ENCODE peak calls at places on chromosomes 5 and 9, in four cellular contexts. G, M, C and L are unnamed samples.

GRCh38 chr9:92718086-92719001 is 46.3 kb downstream of the BICD2 start:
- DNase-seq in G (no peak), M (no peak), C (no peak), L (no peak)

GRCh38 chr5:134567651-134568338 is 42.3 kb downstream of the JADE2 start:
- DNase-seq in G (no peak), M (no peak), C (no peak), L (no peak)

GRCh38 chr9:80605129-80605528 is 1033.4 kb downstream of the TLE4 start:
- DNase-seq in G (peak; percentile 16), M (no peak), C (no peak), L (peak; percentile 1)

GRCh38 chr9:90979138-90979551 is 177.5 kb downstream of the SYK start:
- DNase-seq in G (no peak), M (no peak), C (no peak), L (no peak)

GRCh38 chr9:35488019-35488418 is 1.9 kb upstream of the RUSC2 start:
- DNase-seq in G (no peak), M (no peak), C (no peak), L (no peak)

GRCh38 chr9:21591221-21592062 is 109.3 kb upstream of the IFNE start:
- DNase-seq in G (peak; percentile 14), M (peak; percentile 56), C (no peak), L (peak; percentile 99)

GRCh38 chr5:61002616-61003015 is 57.6 kb downstream of the NDUFAF2 start:
- DNase-seq in G (no peak), M (no peak), C (no peak), L (no peak)

GRCh38 chr5:67808340-67808739 is 407.2 kb upstream of the PIK3R1 start:
- DNase-seq in G (no peak), M (no peak), C (no peak), L (no peak)

GRCh38 chr5:80917596-80917995 is 42.6 kb upstream of the RASGRF2 start:
- DNase-seq in G (no peak), M (no peak), C (no peak), L (no peak)

GRCh38 chr9:72948906-72949582 is 3.8 kb downstream of the ALDH1A1 start:
- DNase-seq in G (no peak), M (no peak), C (no peak), L (peak; percentile 73)

GRCh38 chr9:89798546-89799120 is 193.8 kb downstream of the GADD45G start:
- DNase-seq in G (no peak), M (no peak), C (no peak), L (no peak)

GRCh38 chr9:113922160-113922559 is 46.1 kb downstream of the ZNF618 start:
- DNase-seq in G (no peak), M (no peak), C (no peak), L (no peak)

GRCh38 chr9:34437006-34437925 is 21.1 kb downstream of the FAM219A start:
- DNase-seq in G (peak; percentile 68), M (peak; percentile 47), C (peak; percentile 35), L (peak; percentile 51)

GRCh38 chr5:7878381-7878873 is 9.5 kb downstream of the MTRR start:
- DNase-seq in G (peak; percentile 41), M (no peak), C (no peak), L (peak; percentile 62)

GRCh38 chr5:43874772-43875171 is 271.8 kb downstream of the NNT start:
- DNase-seq in G (peak; percentile 5), M (no peak), C (no peak), L (no peak)

DNA sequence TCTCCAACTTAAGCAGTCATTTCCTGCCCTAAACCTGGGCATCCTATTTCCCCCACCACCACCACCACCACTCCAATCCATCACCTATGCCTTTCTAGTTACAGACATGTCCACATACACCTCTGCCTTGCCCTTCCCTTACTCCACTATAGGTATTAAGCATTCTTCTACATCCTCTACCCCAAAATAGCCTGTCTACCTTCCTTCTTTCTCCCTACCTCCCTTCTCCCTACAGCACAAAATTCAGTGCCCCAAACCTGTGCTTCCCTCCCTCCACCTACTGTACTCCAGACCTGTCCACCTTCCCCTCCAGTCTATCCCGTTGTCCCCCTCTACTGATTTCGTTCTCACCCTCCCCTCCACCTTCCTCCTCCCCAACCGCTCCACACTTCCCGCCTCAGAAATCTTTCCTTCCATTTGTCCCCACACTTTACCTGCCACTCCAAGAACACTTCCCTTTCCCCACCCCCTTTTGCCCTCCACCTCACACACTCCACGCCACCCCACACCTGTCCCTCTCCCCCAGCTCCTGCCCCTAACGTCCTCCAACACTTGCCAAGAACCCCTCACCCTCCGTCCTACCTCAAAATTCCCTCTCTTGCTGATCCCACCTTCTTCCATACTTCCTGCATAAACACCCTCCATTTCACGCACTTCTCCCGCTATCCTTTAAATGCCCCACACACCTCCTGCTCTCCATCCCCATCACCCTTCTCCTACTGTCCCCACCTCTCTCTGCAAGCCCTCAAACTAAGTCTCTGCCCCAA is 1.5 kb downstream of the STRBP start:
- DNase-seq in G (no peak), M (no peak), C (no peak), L (no peak)
- H3K4me3 ChIP-seq in G (peak overlapping the region; percentile 96), M (peak overlapping the region; percentile 53), C (peak overlapping the region; percentile 85), L (no peak overlapping the region)

GRCh38 chr9:112537561-112537960 is 50.9 kb downstream of the KIAA1958 start:
- DNase-seq in G (no peak), M (no peak), C (no peak), L (no peak)

GRCh38 chr9:112533660-112534059 is 47.0 kb downstream of the KIAA1958 start:
- DNase-seq in G (no peak), M (no peak), C (no peak), L (no peak)

GRCh38 chr9:112535811-112536210 is 49.2 kb downstream of the KIAA1958 start:
- DNase-seq in G (no peak), M (no peak), C (no peak), L (no peak)

GRCh38 chr9:112532427-112532826 is 45.8 kb downstream of the KIAA1958 start:
- DNase-seq in G (no peak), M (no peak), C (no peak), L (no peak)

GRCh38 chr9:112535364-112535763 is 48.7 kb downstream of the KIAA1958 start:
- DNase-seq in G (no peak), M (no peak), C (no peak), L (no peak)
- TF ChIP-seq PHF8 in G (no peak), M (no peak), C (no peak), L (no peak)

GRCh38 chr5:72256536-72256935 is 63.5 kb downstream of the MRPS27 start:
- DNase-seq in G (no peak), M (no peak), C (no peak), L (no peak)
- H3K4me3 ChIP-seq in G (no peak overlapping the region), M (no peak overlapping the region), C (no peak overlapping the region), L (no peak overlapping the region)

GRCh38 chr9:75146229-75146628 is 57.9 kb downstream of the OSTF1 start:
- DNase-seq in G (no peak), M (no peak), C (no peak), L (no peak)
- TF ChIP-seq PHF8 in G (no peak), M (no peak), C (no peak), L (no peak)

GRCh38 chr9:134204041-134204440 is 39.7 kb upstream of the RNU6ATAC start:
- DNase-seq in G (no peak), M (no peak), C (no peak), L (no peak)

GRCh38 chr9:134206317-134207300 is 42.2 kb upstream of the RNU6ATAC start:
- DNase-seq in G (no peak), M (no peak), C (no peak), L (no peak)

GRCh38 chr9:134204991-134205578 is 40.7 kb upstream of the RNU6ATAC start:
- DNase-seq in G (peak; percentile 41), M (no peak), C (no peak), L (no peak)

GRCh38 chr9:134203224-134203623 is 38.9 kb upstream of the RNU6ATAC start:
- DNase-seq in G (no peak), M (no peak), C (no peak), L (no peak)

GRCh38 chr9:134205636-134206316 is 41.4 kb upstream of the RNU6ATAC start:
- DNase-seq in G (no peak), M (no peak), C (peak; percentile 76), L (no peak)
- H3K4me3 ChIP-seq in G (no peak overlapping the region), M (no peak overlapping the region), C (no peak overlapping the region), L (no peak overlapping the region)

DNA sequence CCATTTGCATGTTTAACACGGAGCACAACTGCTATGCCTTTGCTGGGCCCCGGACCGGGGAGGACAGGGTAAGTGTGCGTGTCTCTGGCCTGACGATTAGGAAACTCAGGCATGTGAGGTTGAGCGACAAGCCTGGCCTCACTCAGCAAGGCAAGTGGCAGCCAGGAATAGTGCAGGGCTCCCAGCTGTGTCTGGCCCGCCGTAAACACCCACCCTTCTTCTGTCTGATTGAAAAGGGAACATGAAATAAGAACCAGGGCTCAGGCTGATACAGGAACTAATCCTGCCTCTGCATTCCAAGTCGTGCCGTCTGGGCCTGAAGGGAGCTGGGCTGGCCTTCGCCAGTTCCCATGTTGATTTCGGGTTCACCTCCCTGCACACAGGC is 22.2 kb downstream of the FAM78A start:
- DNase-seq in G (no peak), M (no peak), C (no peak), L (no peak)
- TF ChIP-seq PHF8 in G (no peak), M (no peak), C (no peak), L (no peak)